ENCODE peak calls at places on chromosomes 13 and 19, in five cellular contexts. X is hippocampal formation, N is spleen, O is NCI-H1048, D is NCI-H1694. S is an unnamed sample.

GRCh38 chr13:106367361-106367781 is 168.1 kb downstream of the EFNB2 start:
- DNase-seq in X (no peak), N (no peak), O (no peak), D (no peak), S (no peak)

GRCh38 chr19:49432141-49433073 is 7.2 kb downstream of the GFY start:
- DNase-seq in X (no peak), N (no peak), O (no peak), D (no peak), S (no peak)

GRCh38 chr19:13978721-13979191 is 26.4 kb downstream of the DCAF15 start:
- DNase-seq in X (no peak), N (no peak), O (no peak), D (no peak), S (no peak)

GRCh38 chr19:52188822-52189744 is 769 bp upstream of the PPP2R1A start:
- DNase-seq in X (peak), N (peak), O (no peak), D (peak), S (no peak)

GRCh38 chr13:50580684-50581305 is 262.7 kb downstream of the DLEU7 start:
- DNase-seq in X (no peak), N (no peak), O (no peak), D (no peak), S (no peak)

GRCh38 chr13:98978280-98978679 is 416 bp upstream of the DOCK9 start:
- DNase-seq in X (no peak), N (no peak), O (no peak), D (no peak), S (no peak)

GRCh38 chr13:109088528-109088927 is 459.1 kb downstream of the MYO16 start:
- DNase-seq in X (no peak), N (no peak), O (no peak), D (no peak), S (no peak)

GRCh38 chr13:98475521-98475920 is 101.4 kb downstream of the STK24 start:
- DNase-seq in X (no peak), N (no peak), O (no peak), D (no peak), S (no peak)

GRCh38 chr13:43107780-43108179 is 84.4 kb downstream of the DNAJC15 start:
- DNase-seq in X (no peak), N (no peak), O (no peak), D (no peak), S (no peak)

GRCh38 chr13:30618186-30618937 is 642 bp downstream of the USPL1 start:
- DNase-seq in X (no peak), N (peak), O (no peak), D (no peak), S (no peak)

GRCh38 chr13:100275746-100276145 is 186.9 kb downstream of the PCCA start:
- DNase-seq in X (no peak), N (no peak), O (no peak), D (no peak), S (no peak)

GRCh38 chr19:43739836-43740235 is 14.9 kb downstream of the SMG9 start:
- DNase-seq in X (no peak), N (no peak), O (no peak), D (no peak), S (no peak)

GRCh38 chr13:102825921-102826706 is 19.7 kb upstream of the ERCC5 start:
- DNase-seq in X (no peak), N (no peak), O (no peak), D (no peak), S (no peak)

GRCh38 chr13:52405767-52406494 is at the start of gene THSD1:
- DNase-seq in X (peak), N (peak), O (no peak), D (no peak), S (peak)

GRCh38 chr19:19271828-19272599 is 1.1 kb downstream of the TM6SF2 start:
- DNase-seq in X (no peak), N (no peak), O (no peak), D (no peak), S (peak)

GRCh38 chr19:33376931-33377557 is 3.5 kb downstream of the CEBPG start:
- DNase-seq in X (no peak), N (no peak), O (no peak), D (no peak), S (no peak)

GRCh38 chr13:39462906-39463305 is 140.1 kb downstream of the LHFPL6 start:
- DNase-seq in X (no peak), N (no peak), O (no peak), D (no peak), S (no peak)

GRCh38 chr19:17944301-17944700 is 11.5 kb downstream of the CCDC124 start:
- DNase-seq in X (no peak), N (no peak), O (no peak), D (no peak), S (no peak)

GRCh38 chr19:42942187-42942789 is 5.3 kb upstream of the PSG7 start:
- DNase-seq in X (no peak), N (no peak), O (no peak), D (no peak), S (no peak)

GRCh38 chr19:15199652-15200574 is 882 bp downstream of the NOTCH3 start:
- DNase-seq in X (no peak), N (no peak), O (no peak), D (no peak), S (peak)

GRCh38 chr13:83274679-83275078 is 607.6 kb downstream of the SLITRK1 start:
- DNase-seq in X (no peak), N (no peak), O (no peak), D (no peak), S (no peak)

GRCh38 chr19:46927106-46927505 is 66.3 kb downstream of the ARHGAP35 start:
- DNase-seq in X (no peak), N (no peak), O (no peak), D (no peak), S (no peak)

GRCh38 chr13:114054830-114055439 is 77.5 kb downstream of the RASA3 start:
- DNase-seq in X (no peak), N (no peak), O (no peak), D (no peak), S (no peak)

GRCh38 chr19:51702103-51702753 is 9.1 kb downstream of the SPACA6 start:
- DNase-seq in X (peak), N (peak), O (no peak), D (no peak), S (peak)

GRCh38 chr19:47713046-47714021 is at the start of gene EHD2:
- DNase-seq in X (peak), N (peak), O (no peak), D (peak), S (peak)

GRCh38 chr13:58992478-58993042 is 1171.2 kb downstream of the DIAPH3 start:
- DNase-seq in X (no peak), N (no peak), O (no peak), D (no peak), S (no peak)